ENCODE peak calls at places on chromosomes 12 and 14, in six cellular contexts. B is K562, W is HepG2, X is A549, H is endothelial cell of umbilical vein, O is SK-N-SH. P is an unnamed sample.

GRCh38 chr14:104722938-104723650 is 935 bp upstream of the ADSS1 start:
- DNase-seq in W (no peak), X (peak; percentile 28), O (no peak), H (no peak), B (no peak), P (peak; percentile 34)

GRCh38 chr14:52821805-52822250 is 30.4 kb upstream of the GNPNAT1 start:
- DNase-seq in O (no peak), W (peak; percentile 93), B (no peak), H (no peak), X (no peak), P (no peak)

GRCh38 chr12:79841248-79841877 is 93.5 kb downstream of the PPP1R12A start:
- DNase-seq in O (no peak), X (no peak), B (no peak), H (peak; percentile 90), W (no peak), P (no peak)

GRCh38 chr12:131511803-131512564 is 198.9 kb upstream of the SFSWAP start:
- DNase-seq in H (no peak), W (no peak), O (no peak), B (no peak), X (no peak), P (peak; percentile 63)

GRCh38 chr12:123936956-123937706 is 35.5 kb downstream of the CCDC92 start:
- DNase-seq in H (no peak), X (no peak), O (no peak), W (no peak), B (no peak), P (no peak)

GRCh38 chr12:90909069-90909676 is 45.8 kb downstream of the CCER1 start:
- DNase-seq in B (no peak), X (peak; percentile 28), O (peak; percentile 17), H (peak; percentile 67), W (peak; percentile 6), P (peak; percentile 37)

GRCh38 chr14:101453225-101453624 is 108.1 kb upstream of the DIO3 start:
- DNase-seq in X (no peak), H (no peak), O (no peak), B (no peak), W (no peak), P (no peak)

GRCh38 chr14:24068711-24069410 is 2.5 kb upstream of the CPNE6 start:
- DNase-seq in H (no peak), X (no peak), W (no peak), B (no peak), O (no peak), P (no peak)

GRCh38 chr12:96401061-96401871 is 1.0 kb upstream of the CDK17 start:
- DNase-seq in H (peak; percentile 89), X (peak; percentile 89), O (peak; percentile 52), B (peak; percentile 39), W (peak; percentile 45), P (peak; percentile 79)

GRCh38 chr14:55928316-55928715 is 189.9 kb upstream of the PELI2 start:
- DNase-seq in O (no peak), W (no peak), X (no peak), B (no peak), H (no peak), P (no peak)

GRCh38 chr12:123049398-123050250 is 69.1 kb downstream of the ARL6IP4 start:
- DNase-seq in X (no peak), B (no peak), W (no peak), O (no peak), H (no peak), P (no peak)

GRCh38 chr14:92481811-92482559 is 31.6 kb upstream of the RIN3 start:
- DNase-seq in B (no peak), W (no peak), H (no peak), O (no peak), X (no peak), P (no peak)

GRCh38 chr12:95547522-95548055 is 3.7 kb downstream of the USP44 start:
- DNase-seq in W (no peak), B (no peak), O (no peak), H (no peak), X (no peak), P (no peak)

GRCh38 chr14:105470812-105471771 is 3.5 kb upstream of the CRIP2 start:
- DNase-seq in B (peak; percentile 22), O (peak; percentile 83), H (no peak), X (no peak), W (no peak), P (no peak)

GRCh38 chr14:60655898-60656754 is 6.8 kb upstream of the SIX1 start:
- DNase-seq in X (no peak), H (no peak), B (no peak), W (no peak), O (peak; percentile 48), P (peak; percentile 43)

GRCh38 chr12:49527361-49528130 is 11.3 kb upstream of the KCNH3 start:
- DNase-seq in B (no peak), W (no peak), O (no peak), H (no peak), X (no peak), P (no peak)

GRCh38 chr14:63383776-63384367 is 65.1 kb upstream of the GPHB5 start:
- DNase-seq in B (no peak), O (no peak), X (no peak), H (no peak), W (no peak), P (peak; percentile 77)

GRCh38 chr12:131151558-131152345 is 198.0 kb downstream of the ADGRD1 start:
- DNase-seq in W (no peak), B (no peak), X (no peak), H (no peak), O (no peak), P (no peak)

GRCh38 chr12:57454566-57455373 is at the start of gene INHBE:
- DNase-seq in H (no peak), O (no peak), W (peak; percentile 92), X (no peak), B (peak; percentile 84), P (peak; percentile 79)

GRCh38 chr12:63753743-63754142 is 26.0 kb upstream of the RXYLT1 start:
- DNase-seq in W (no peak), X (peak; percentile 12), B (no peak), O (no peak), H (no peak), P (no peak)
- TF ChIP-seq CTCF in W (no peak), X (peak; percentile 12), B (no peak), O (peak; percentile 31), H (no peak), P (no peak)

GRCh38 chr12:109948382-109948781 is 47.8 kb downstream of the GIT2 start:
- DNase-seq in B (no peak), O (no peak), W (no peak), H (no peak), X (no peak), P (no peak)
- TF ChIP-seq MAX in B (no peak), O (no peak), W (no peak), H (no peak), X (no peak), P (no peak)

GRCh38 chr12:12353276-12353675 is 3.2 kb upstream of the MANSC1 start:
- DNase-seq in H (no peak), X (no peak), B (no peak), O (no peak), W (no peak), P (no peak)

GRCh38 chr12:12350868-12351463 is 924 bp upstream of the MANSC1 start:
- DNase-seq in H (no peak), B (no peak), O (no peak), W (peak; percentile 97), X (no peak), P (no peak)

GRCh38 chr12:12353807-12354206 is 3.1 kb upstream of the BORCS5 start:
- DNase-seq in X (no peak), W (no peak), O (no peak), H (no peak), B (peak; percentile 20), P (no peak)

GRCh38 chr12:12349711-12350665 is at the start of gene MANSC1:
- DNase-seq in X (peak; percentile 58), W (peak; percentile 24), H (peak; percentile 64), O (peak; percentile 89), B (peak; percentile 63), P (peak; percentile 70)
- TF ChIP-seq CTCF in X (no peak), W (peak; percentile 38), H (peak; percentile 52), O (peak; percentile 48), B (peak; percentile 27), P (peak; percentile 30)

GRCh38 chr12:106978035-106978800 is 8.7 kb downstream of the MTERF2 start:
- DNase-seq in X (no peak), B (no peak), H (no peak), O (peak; percentile 38), W (peak; percentile 31), P (no peak)
- TF ChIP-seq MAX in X (no peak), B (no peak), H (no peak), O (no peak), W (no peak), P (no peak)

GRCh38 chr12:22310712-22311111 is 23.8 kb downstream of the ST8SIA1 start:
- DNase-seq in H (no peak), X (no peak), B (no peak), O (no peak), W (no peak), P (no peak)
- TF ChIP-seq CTCF in H (no peak), X (no peak), B (no peak), O (no peak), W (no peak), P (no peak)

DNA sequence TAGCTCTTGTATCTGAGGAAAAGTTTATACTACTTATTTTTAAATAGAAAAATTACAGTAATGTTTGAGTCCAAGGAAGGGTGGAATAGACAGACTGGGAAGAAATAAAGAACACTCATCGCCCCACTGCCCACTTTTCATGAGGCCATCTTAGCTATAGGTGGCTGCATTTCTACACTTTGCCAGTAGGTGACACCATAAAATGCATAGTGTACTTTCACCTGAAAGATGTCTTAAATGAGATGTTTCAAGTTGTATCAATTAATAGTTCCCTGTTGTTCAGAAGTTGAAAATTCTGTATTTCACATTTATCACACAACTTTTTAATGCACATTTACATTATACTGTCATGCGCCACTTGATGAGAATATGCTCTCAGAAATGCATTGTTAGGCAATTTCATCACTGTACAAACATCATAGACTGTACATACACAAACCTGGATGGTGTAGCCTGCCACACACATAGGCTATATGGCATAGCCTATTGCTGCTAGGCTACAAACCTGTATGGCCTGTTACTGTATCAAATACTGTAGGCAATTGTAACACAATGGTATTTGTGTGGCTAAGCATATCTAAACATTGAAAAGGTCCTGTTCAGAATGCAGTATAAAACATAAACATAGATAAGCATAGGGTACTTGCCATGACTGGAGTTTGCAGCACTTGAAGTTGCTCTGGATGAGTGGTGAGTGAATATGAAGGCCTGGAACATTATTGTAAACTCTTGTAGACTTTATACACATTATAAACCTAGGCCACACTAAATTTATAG is 27.5 kb downstream of the PMCH start:
- DNase-seq in O (peak; percentile 24), B (peak; percentile 29), W (peak; percentile 9), X (no peak), H (peak; percentile 69), P (peak; percentile 49)
- TF ChIP-seq MAX in O (no peak), B (no peak), W (no peak), X (no peak), H (no peak), P (no peak)

DNA sequence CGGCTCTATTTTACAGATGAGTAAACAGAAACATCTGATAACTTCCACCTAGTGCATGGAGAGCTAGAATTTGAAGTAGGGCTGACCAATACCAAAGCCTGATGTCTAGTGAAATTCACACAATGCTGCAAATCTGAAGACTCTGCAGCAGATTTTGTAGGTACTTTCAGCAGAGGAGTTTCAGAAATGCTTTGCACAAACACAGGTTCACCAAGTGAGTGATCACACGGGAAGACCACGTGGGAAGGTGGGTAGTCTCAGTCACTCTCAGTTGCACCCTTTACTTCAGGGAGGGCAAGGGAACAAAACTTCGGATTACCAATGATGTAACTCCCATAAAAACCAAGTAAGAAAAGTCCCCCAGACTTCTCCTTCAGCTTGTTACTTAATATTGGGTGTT is 63.3 kb upstream of the DAAM1 start:
- DNase-seq in H (no peak), B (no peak), O (no peak), X (no peak), W (no peak), P (no peak)
- TF ChIP-seq CTCF in H (no peak), B (no peak), O (no peak), X (no peak), W (no peak), P (no peak)

P was measured in NB4.